ENCODE peak calls at places on chromosomes 2 and 18, in six cellular contexts. G is DMS153; T is T-helper 1 cell; R is omental fat pad; H is HFF-Myc; M is stimulated activated CD4-positive, alpha-beta T cell treated with anti-CD3 and anti-CD28 coated beads, Interleukin-12 subunit alpha, Interleukin-12 subunit beta, amount 100 ng/mL, for 4 hours. Y is an unnamed sample.

GRCh38 chr2:237471457-237472186 is 15.4 kb upstream of the MLPH start:
- DNase-seq in G (peak), T (no peak), R (no peak), H (no peak), M (no peak), Y (no peak)

GRCh38 chr2:46564350-46564749 is 85.0 kb downstream of the TMEM247 start:
- DNase-seq in G (no peak), T (no peak), R (no peak), H (no peak), M (no peak), Y (no peak)

GRCh38 chr2:227127236-227127635 is 36.8 kb downstream of the COL4A4 start:
- DNase-seq in G (no peak), T (no peak), R (no peak), H (no peak), M (no peak), Y (no peak)

GRCh38 chr2:26008851-26009566 is 24.9 kb upstream of the RAB10 start:
- DNase-seq in G (no peak), T (no peak), R (peak), H (no peak), M (no peak), Y (peak)

GRCh38 chr2:20190862-20191713 is 33.8 kb downstream of the SDC1 start:
- DNase-seq in G (no peak), T (no peak), R (no peak), H (no peak), M (no peak), Y (no peak)

GRCh38 chr2:26838121-26838906 is 9.6 kb upstream of the DPYSL5 start:
- DNase-seq in G (no peak), T (no peak), R (no peak), H (no peak), M (no peak), Y (no peak)

GRCh38 chr2:207484444-207485391 is 45.0 kb upstream of the CREB1 start:
- DNase-seq in G (no peak), T (no peak), R (no peak), H (no peak), M (no peak), Y (no peak)

GRCh38 chr18:33711514-33711913 is 133.5 kb downstream of the ASXL3 start:
- DNase-seq in G (no peak), T (no peak), R (no peak), H (no peak), M (no peak), Y (no peak)

GRCh38 chr2:8061219-8061618 is 620.6 kb upstream of the ID2 start:
- DNase-seq in G (no peak), T (no peak), R (no peak), H (no peak), M (no peak), Y (no peak)

GRCh38 chr2:83104202-83104601 is 1354.9 kb downstream of the SUCLG1 start:
- DNase-seq in G (no peak), T (no peak), R (no peak), H (no peak), M (no peak), Y (no peak)

GRCh38 chr2:55519908-55520885 is 679 bp downstream of the CFAP36 start:
- DNase-seq in G (no peak), T (peak), R (no peak), H (no peak), M (peak), Y (no peak)

GRCh38 chr2:95328386-95329125 is 31.4 kb downstream of the KCNIP3 start:
- DNase-seq in G (no peak), T (no peak), R (no peak), H (no peak), M (no peak), Y (no peak)

GRCh38 chr2:219459460-219460311 is 25.0 kb downstream of the SPEG start:
- DNase-seq in G (no peak), T (no peak), R (no peak), H (peak), M (peak), Y (peak)

GRCh38 chr2:168457177-168457905 is 1.3 kb downstream of the CERS6 start:
- DNase-seq in G (no peak), T (no peak), R (no peak), H (no peak), M (no peak), Y (no peak)

GRCh38 chr18:61992923-61993322 is 100.1 kb upstream of the RNF152 start:
- DNase-seq in G (no peak), T (no peak), R (no peak), H (no peak), M (no peak), Y (no peak)